ENCODE peak calls at places on chromosome 7, in four cellular contexts. M, H, N and B are unnamed samples.

GRCh38 chr7:81111781-81112540 is 193.1 kb upstream of the SEMA3C start:
- DNase-seq in M (peak; percentile 21), H (peak; percentile 51), N (no peak), B (no peak)

GRCh38 chr7:44727346-44728262 is 21.0 kb upstream of the ZMIZ2 start:
- DNase-seq in M (peak; percentile 81), H (peak; percentile 80), N (no peak), B (no peak)

GRCh38 chr7:122588621-122589020 is 110.3 kb downstream of the RNF133 start:
- DNase-seq in M (peak; percentile 1), H (no peak), N (no peak), B (no peak)

GRCh38 chr7:94660006-94660405 is 4.1 kb upstream of the SGCE start:
- DNase-seq in M (no peak), H (peak; percentile 27), N (no peak), B (no peak)

GRCh38 chr7:24025094-24025493 is 258.9 kb upstream of the NPY start:
- DNase-seq in M (peak; percentile 57), H (no peak), N (no peak), B (no peak)

GRCh38 chr7:44338600-44338999 is 13.2 kb upstream of the CAMK2B start:
- DNase-seq in M (no peak), H (no peak), N (no peak), B (no peak)

GRCh38 chr7:27992092-27992491 is 188.5 kb downstream of the JAZF1 start:
- DNase-seq in M (peak; percentile 47), H (no peak), N (no peak), B (no peak)

GRCh38 chr7:106047818-106048490 is 64.2 kb downstream of the SYPL1 start:
- DNase-seq in M (no peak), H (no peak), N (no peak), B (no peak)

GRCh38 chr7:927031-927671 is 27.3 kb downstream of the ADAP1 start:
- DNase-seq in M (no peak), H (no peak), N (no peak), B (no peak)

GRCh38 chr7:44494960-44495359 is 4.5 kb upstream of the NUDCD3 start:
- DNase-seq in M (no peak), H (no peak), N (no peak), B (no peak)

GRCh38 chr7:151867912-151868804 is 8.8 kb downstream of the PRKAG2 start:
- DNase-seq in M (no peak), H (peak; percentile 16), N (no peak), B (no peak)

GRCh38 chr7:50292763-50293162 is 11.8 kb upstream of the IKZF1 start:
- DNase-seq in M (no peak), H (no peak), N (no peak), B (no peak)

GRCh38 chr7:80783688-80784327 is 135.0 kb downstream of the SEMA3C start:
- DNase-seq in M (peak; percentile 55), H (no peak), N (no peak), B (no peak)

GRCh38 chr7:105622114-105622731 is 40.9 kb upstream of the EFCAB10 start:
- DNase-seq in M (no peak), H (no peak), N (no peak), B (no peak)

GRCh38 chr7:136509466-136509865 is 359.0 kb upstream of the CHRM2 start:
- DNase-seq in M (no peak), H (no peak), N (no peak), B (no peak)
- H3K4me1 ChIP-seq in M (no peaks in the 10 kb centered on the region), H (no peaks in the 10 kb centered on the region), N (no peaks in the 10 kb centered on the region), B (no peaks in the 10 kb centered on the region)

DNA sequence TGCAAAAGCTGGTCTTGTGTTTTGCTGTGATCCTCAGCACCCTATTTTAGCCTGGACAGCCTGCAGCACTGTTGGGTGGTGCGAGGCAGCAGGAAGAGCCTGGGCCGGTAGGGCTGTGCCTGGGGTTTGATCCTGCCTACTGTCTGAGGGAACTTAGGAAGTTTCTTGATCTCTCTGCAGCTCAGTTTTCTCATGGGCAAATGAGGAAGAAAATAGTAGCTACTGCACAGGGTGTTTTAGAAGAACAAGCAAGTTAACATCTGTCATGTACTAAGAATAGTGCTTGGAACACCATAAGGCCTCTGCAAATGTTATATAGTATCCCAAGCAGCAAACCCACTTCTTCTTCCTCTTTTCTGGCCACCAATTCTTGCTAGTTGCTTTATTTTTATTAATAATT is 12.0 kb upstream of the AGR2 start:
- DNase-seq in M (no peak), H (no peak), N (no peak), B (no peak)
- H3K4me1 ChIP-seq in M (no peaks in the 10 kb centered on the region), H (peaks cover under 1% of the 10 kb centered on the region), N (no peaks in the 10 kb centered on the region), B (peaks cover 22% of the 10 kb centered on the region)

GRCh38 chr7:30430777-30431176 is 47.8 kb downstream of the NOD1 start:
- DNase-seq in M (no peak), H (no peak), N (no peak), B (no peak)
- H3K4me1 ChIP-seq in M (peaks cover 2% of the 10 kb centered on the region), H (no peaks in the 10 kb centered on the region), N (no peaks in the 10 kb centered on the region), B (peaks cover 39% of the 10 kb centered on the region)

GRCh38 chr7:22442887-22443369 is 57.1 kb downstream of the STEAP1B start:
- DNase-seq in M (no peak), H (no peak), N (no peak), B (no peak)
- H3K4me1 ChIP-seq in M (no peaks in the 10 kb centered on the region), H (peaks cover 50% of the 10 kb centered on the region), N (no peaks in the 10 kb centered on the region), B (peaks cover 7% of the 10 kb centered on the region)

GRCh38 chr7:120998996-120999565 is 10.6 kb downstream of the CPED1 start:
- DNase-seq in M (no peak), H (no peak), N (no peak), B (no peak)

GRCh38 chr7:120996333-120996982 is 7.9 kb downstream of the CPED1 start:
- DNase-seq in M (peak; percentile 96), H (peak; percentile 85), N (peak; percentile 49), B (peak; percentile 41)

GRCh38 chr7:120996983-120997334 is 8.4 kb downstream of the CPED1 start:
- DNase-seq in M (no peak), H (no peak), N (no peak), B (no peak)

GRCh38 chr7:120998525-120998924 is 10.0 kb downstream of the CPED1 start:
- DNase-seq in M (no peak), H (no peak), N (no peak), B (no peak)

DNA sequence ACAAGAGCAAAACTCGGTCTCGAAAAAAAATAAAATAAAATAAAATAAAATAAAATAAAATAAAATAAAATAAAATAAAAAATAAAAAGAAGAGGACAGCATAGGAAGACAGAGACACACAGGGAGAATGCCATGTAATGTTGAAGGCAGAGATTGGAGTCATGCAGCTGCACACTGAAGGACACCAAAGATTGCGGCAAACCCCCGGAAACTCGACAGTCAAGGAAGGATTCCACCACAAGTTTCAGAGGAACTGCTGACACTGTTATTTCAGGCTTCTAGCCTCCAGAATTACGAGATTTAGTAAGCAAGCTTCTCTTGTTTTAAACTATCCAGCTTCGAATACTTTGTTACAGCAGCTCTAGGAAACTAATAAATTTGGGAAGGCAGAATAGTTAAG is 9.4 kb downstream of the CPED1 start:
- DNase-seq in M (no peak), H (no peak), N (no peak), B (no peak)
- H3K4me1 ChIP-seq in M (peaks cover 16% of the 10 kb centered on the region), H (peaks cover 6% of the 10 kb centered on the region), N (no peaks in the 10 kb centered on the region), B (peaks cover 88% of the 10 kb centered on the region)